ENCODE peak calls at places on chromosome 1, in five cellular contexts. G, R, W, F and N are unnamed samples.

GRCh38 chr1:160623860-160624259 is 23.0 kb downstream of the SLAMF1 start:
- DNase-seq in G (no peak), R (no peak), W (no peak), F (no peak), N (no peak)

GRCh38 chr1:115356356-115356755 is 18.3 kb upstream of the NGF start:
- DNase-seq in G (peak), R (no peak), W (no peak), F (peak), N (no peak)

GRCh38 chr1:6795661-6796060 is 10.4 kb downstream of the CAMTA1 start:
- DNase-seq in G (no peak), R (peak), W (no peak), F (peak), N (peak)

GRCh38 chr1:44619261-44619900 is 54.9 kb downstream of the TMEM53 start:
- DNase-seq in G (no peak), R (peak), W (no peak), F (no peak), N (no peak)

GRCh38 chr1:169521226-169521625 is 35.5 kb upstream of the SLC19A2 start:
- DNase-seq in G (no peak), R (no peak), W (no peak), F (no peak), N (no peak)

GRCh38 chr1:90045853-90046563 is 51.1 kb downstream of the ZNF326 start:
- DNase-seq in G (no peak), R (peak), W (peak), F (peak), N (peak)

GRCh38 chr1:159188375-159188788 is 16.3 kb upstream of the ACKR1 start:
- DNase-seq in G (no peak), R (peak), W (peak), F (peak), N (peak)

GRCh38 chr1:180912211-180912800 is 391 bp upstream of the KIAA1614 start:
- DNase-seq in G (no peak), R (peak), W (peak), F (peak), N (peak)

GRCh38 chr1:239892602-239893001 is 199.1 kb upstream of the FMN2 start:
- DNase-seq in G (no peak), R (no peak), W (no peak), F (no peak), N (no peak)

GRCh38 chr1:68528243-68528642 is 31.4 kb upstream of the DEPDC1 start:
- DNase-seq in G (no peak), R (no peak), W (no peak), F (no peak), N (no peak)

DNA sequence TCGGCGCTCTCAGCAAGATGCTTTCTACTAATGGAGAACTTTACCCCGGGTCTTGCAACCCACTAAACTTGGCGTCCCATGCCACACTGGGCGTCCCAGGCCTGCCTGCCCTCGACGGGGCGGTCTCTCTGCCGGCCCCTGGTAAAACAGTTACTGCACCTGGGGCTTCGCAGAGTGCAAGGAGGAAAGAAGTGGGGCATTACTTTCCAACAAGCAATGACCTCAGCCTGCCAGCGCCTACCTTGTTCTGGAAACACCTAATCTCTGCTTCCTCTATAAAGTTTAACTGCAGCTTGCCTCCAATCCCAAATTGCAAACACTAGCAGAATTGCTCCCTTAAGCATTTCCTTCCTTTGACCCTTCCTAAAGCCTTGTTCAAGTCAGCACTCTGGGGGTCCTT is 27.7 kb upstream of the NFIA start:
- DNase-seq in G (no peak), R (no peak), W (no peak), F (peak), N (no peak)
- H3K4me3 ChIP-seq in G (no peak), R (no peak), W (no peak), F (no peak), N (no peak)

GRCh38 chr1:17439250-17440073 is at the start of gene RCC2:
- DNase-seq in G (peak), R (peak), W (peak), F (peak), N (peak)
- H2BK120ac ChIP-seq in G (peak), R (peak), W (no peak), F (peak), N (peak)

DNA sequence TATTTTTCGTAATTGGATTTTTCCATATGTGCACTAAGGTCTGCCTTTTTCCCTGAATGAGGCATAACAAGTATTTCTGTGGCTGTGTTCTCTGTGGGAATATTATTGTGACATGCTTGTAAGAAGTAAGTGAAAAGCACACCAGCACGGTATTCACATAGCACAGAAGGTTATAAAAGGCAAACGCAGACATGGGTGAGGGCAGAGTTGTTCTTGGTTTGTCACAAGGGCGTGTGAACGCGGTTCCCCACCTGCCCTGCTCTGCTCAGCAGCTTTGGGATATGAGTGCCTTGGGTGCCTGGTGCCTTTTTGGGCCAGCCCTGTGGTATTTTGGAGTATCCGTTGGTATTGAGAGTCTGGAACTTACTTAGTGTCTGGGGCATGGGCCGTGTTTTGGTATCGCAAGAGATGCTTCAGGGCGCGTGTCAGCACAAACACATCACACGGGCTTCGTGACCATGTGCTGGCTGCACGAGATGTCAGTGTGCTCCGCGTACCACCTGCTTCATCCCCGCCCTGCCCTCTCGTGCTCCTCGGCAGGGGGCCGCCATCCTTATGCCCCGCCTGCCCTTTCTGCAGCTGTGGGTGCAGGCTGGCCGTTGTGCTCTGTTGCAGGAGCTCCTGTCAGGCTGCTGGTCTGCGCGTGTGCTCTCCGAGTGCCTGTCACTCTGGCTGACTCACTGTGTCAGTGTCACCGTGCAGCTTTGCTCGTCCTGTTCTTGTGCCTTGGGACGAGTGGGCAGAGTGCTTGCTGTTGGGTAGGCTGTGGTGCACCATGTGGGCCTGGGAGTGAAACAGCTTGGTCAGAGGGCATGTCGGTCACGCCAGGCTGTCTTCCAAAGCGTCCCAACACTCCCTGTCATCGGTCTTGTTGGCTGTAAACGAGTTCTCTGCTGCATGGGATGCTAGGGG is 15.0 kb downstream of the SKI start:
- DNase-seq in G (peak), R (no peak), W (no peak), F (no peak), N (no peak)
- H3K23ac ChIP-seq in G (no peak), R (peak), W (no peak), F (no peak), N (no peak)

GRCh38 chr1:32239790-32240139 is 7.3 kb upstream of the FAM167B start:
- DNase-seq in G (no peak), R (no peak), W (no peak), F (no peak), N (no peak)
- H3K4me3 ChIP-seq in G (peak), R (no peak), W (peak), F (peak), N (peak)

GRCh38 chr1:26376050-26376449 is 3.5 kb upstream of the ZNF683 start:
- DNase-seq in G (no peak), R (no peak), W (no peak), F (no peak), N (no peak)
- H2BK120ac ChIP-seq in G (no peak), R (no peak), W (no peak), F (no peak), N (no peak)

GRCh38 chr1:100556925-100557605 is 19.1 kb downstream of the GPR88 start:
- DNase-seq in G (no peak), R (no peak), W (no peak), F (no peak), N (peak)

GRCh38 chr1:100556181-100556580 is 18.2 kb downstream of the GPR88 start:
- DNase-seq in G (no peak), R (no peak), W (no peak), F (no peak), N (no peak)

GRCh38 chr1:100552922-100553321 is 15.0 kb downstream of the GPR88 start:
- DNase-seq in G (no peak), R (no peak), W (no peak), F (no peak), N (no peak)

GRCh38 chr1:100552031-100552430 is 14.1 kb downstream of the GPR88 start:
- DNase-seq in G (no peak), R (no peak), W (no peak), F (no peak), N (no peak)

GRCh38 chr1:100557606-100557953 is 19.6 kb downstream of the GPR88 start:
- DNase-seq in G (no peak), R (no peak), W (no peak), F (no peak), N (no peak)
- H3K23ac ChIP-seq in G (no peak), R (no peak), W (no peak), F (no peak), N (no peak)

DNA sequence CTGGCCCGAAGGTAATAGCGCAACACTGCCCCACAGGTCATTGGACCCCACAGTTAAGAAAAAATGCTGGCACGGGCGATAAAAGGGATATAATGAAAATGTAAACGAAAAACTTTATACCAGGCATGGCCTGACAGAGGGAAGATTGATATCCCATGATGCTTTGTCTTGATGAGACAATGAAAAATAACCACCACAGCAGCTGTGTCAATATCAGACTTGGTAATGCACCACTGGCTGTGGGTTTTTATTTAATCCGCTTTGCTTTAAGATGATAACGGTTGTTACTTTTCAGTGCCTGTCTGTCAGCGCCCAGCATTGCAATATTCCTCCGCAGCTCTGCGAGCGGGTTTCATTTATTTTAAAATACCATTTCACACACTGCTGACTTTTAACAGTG is 150.5 kb downstream of the NUF2 start:
- DNase-seq in G (no peak), R (no peak), W (no peak), F (no peak), N (no peak)
- H3K4me3 ChIP-seq in G (no peak), R (no peak), W (no peak), F (no peak), N (no peak)

DNA sequence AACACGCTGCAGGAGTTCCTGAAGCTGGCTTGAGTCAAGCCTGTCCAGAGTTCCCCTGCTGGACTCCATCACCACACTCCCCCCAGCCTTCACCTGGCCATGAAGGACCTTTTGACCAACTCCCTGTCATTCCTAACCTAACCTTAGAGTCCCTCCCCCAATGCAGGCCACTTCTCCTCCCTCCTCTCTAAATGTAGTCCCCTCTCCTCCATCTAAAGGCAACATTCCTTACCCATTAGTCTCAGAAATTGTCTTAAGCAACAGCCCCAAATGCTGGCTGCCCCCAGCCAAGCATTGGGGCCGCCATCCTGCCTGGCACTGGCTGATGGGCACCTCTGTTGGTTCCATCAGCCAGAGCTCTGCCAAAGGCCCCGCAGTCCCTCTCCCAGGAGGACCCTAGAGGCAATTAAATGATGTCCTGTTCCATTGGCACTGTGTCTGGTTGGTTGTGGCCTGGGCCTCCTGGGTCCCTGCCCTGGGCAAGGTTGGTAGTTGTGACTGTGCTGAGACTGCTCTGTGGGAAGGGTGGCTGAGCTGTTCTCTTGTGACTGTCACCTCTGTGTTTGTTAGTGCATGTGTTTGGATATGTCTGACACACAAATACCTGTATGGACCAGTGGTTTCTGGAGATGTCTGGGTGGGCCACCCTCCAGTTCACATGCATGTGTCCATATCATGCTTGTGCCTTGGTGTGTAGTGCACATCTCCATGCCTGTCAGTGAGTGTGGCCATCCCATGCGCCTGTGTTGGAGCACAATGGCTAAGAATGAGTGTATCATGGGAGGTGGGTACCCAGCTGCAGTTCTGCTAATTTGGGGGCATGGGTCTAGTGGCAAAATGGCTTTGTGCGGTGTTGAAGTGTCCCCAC is 1.4 kb downstream of the SH3BGRL3 start:
- DNase-seq in G (no peak), R (no peak), W (no peak), F (no peak), N (no peak)
- H2BK120ac ChIP-seq in G (no peak), R (peak), W (no peak), F (no peak), N (no peak)

GRCh38 chr1:56424744-56425493 is 154.4 kb downstream of the PLPP3 start:
- DNase-seq in G (peak), R (peak), W (no peak), F (peak), N (peak)
- H3K23ac ChIP-seq in G (no peak), R (no peak), W (no peak), F (no peak), N (no peak)